ENCODE peak calls at places on chromosomes 12 and 14, in five cellular contexts. F is CD8-positive, alpha-beta T cell; H is body of pancreas; W is pancreas; J is astrocyte. P is an unnamed sample.

GRCh38 chr12:53500119-53500775 is 836 bp upstream of the TARBP2 start:
- DNase-seq in H (peak; percentile 74), J (peak; percentile 51), W (no peak), F (no peak), P (peak; percentile 62)

GRCh38 chr14:31945074-31945613 is 132.0 kb upstream of the ARHGAP5 start:
- DNase-seq in J (no peak), H (no peak), F (no peak), W (no peak), P (peak; percentile 70)

GRCh38 chr14:63897706-63898105 is 44.9 kb downstream of the SYNE2 start:
- DNase-seq in F (no peak), J (peak; percentile 87), H (no peak), W (no peak), P (no peak)

GRCh38 chr12:50620050-50620974 is 115.5 kb downstream of the DIP2B start:
- DNase-seq in J (peak; percentile 96), W (no peak), F (no peak), H (no peak), P (no peak)

GRCh38 chr14:63362305-63362914 is 43.7 kb upstream of the GPHB5 start:
- DNase-seq in W (no peak), F (no peak), J (no peak), H (no peak), P (peak; percentile 37)

GRCh38 chr12:115103884-115104883 is 420.2 kb upstream of the TBX3 start:
- DNase-seq in F (no peak), H (peak; percentile 25), J (peak; percentile 82), W (no peak), P (no peak)

GRCh38 chr14:68822132-68822651 is 29.3 kb upstream of the ZFP36L1 start:
- DNase-seq in H (no peak), J (no peak), W (no peak), F (no peak), P (no peak)

GRCh38 chr12:88544991-88545684 is 35.1 kb downstream of the KITLG start:
- DNase-seq in H (no peak), W (no peak), F (no peak), J (no peak), P (no peak)

GRCh38 chr14:94041551-94042346 is 15.6 kb downstream of the OTUB2 start:
- DNase-seq in J (peak; percentile 67), W (no peak), F (no peak), H (no peak), P (no peak)

GRCh38 chr12:125065021-125065752 is at the start of gene AACS:
- DNase-seq in W (peak; percentile 91), F (peak; percentile 74), H (peak; percentile 78), J (peak; percentile 52), P (peak; percentile 87)

GRCh38 chr14:99663716-99664635 is 19.0 kb downstream of the HHIPL1 start:
- DNase-seq in H (no peak), J (no peak), F (no peak), W (no peak), P (no peak)

GRCh38 chr14:102602421-102603292 is 10.2 kb downstream of the RCOR1 start:
- DNase-seq in W (no peak), H (no peak), J (no peak), F (no peak), P (no peak)

GRCh38 chr12:80033457-80033856 is 65.9 kb upstream of the OTOGL start:
- DNase-seq in H (no peak), J (peak; percentile 84), W (no peak), F (no peak), P (no peak)

GRCh38 chr14:74505831-74506230 is 12.3 kb downstream of the ISCA2 start:
- DNase-seq in W (no peak), H (no peak), F (no peak), J (no peak), P (no peak)

GRCh38 chr12:76024102-76024781 is 7.3 kb downstream of the PHLDA1 start:
- DNase-seq in J (no peak), W (no peak), H (no peak), F (no peak), P (no peak)

GRCh38 chr12:51729331-51729730 is 119.2 kb downstream of the FIGNL2 start:
- DNase-seq in F (no peak), W (no peak), H (no peak), J (no peak), P (no peak)

GRCh38 chr12:69822205-69822860 is 2.7 kb upstream of the MYRFL start:
- DNase-seq in F (no peak), J (no peak), H (no peak), W (no peak), P (no peak)

GRCh38 chr12:69821032-69821431 is 4.0 kb upstream of the MYRFL start:
- DNase-seq in F (no peak), H (no peak), W (no peak), J (no peak), P (no peak)

GRCh38 chr12:69824956-69825355 is at the start of gene MYRFL:
- DNase-seq in F (no peak), W (no peak), J (no peak), H (no peak), P (no peak)

GRCh38 chr12:69824028-69824427 is 999 bp upstream of the MYRFL start:
- DNase-seq in J (no peak), F (no peak), H (no peak), W (no peak), P (no peak)

DNA sequence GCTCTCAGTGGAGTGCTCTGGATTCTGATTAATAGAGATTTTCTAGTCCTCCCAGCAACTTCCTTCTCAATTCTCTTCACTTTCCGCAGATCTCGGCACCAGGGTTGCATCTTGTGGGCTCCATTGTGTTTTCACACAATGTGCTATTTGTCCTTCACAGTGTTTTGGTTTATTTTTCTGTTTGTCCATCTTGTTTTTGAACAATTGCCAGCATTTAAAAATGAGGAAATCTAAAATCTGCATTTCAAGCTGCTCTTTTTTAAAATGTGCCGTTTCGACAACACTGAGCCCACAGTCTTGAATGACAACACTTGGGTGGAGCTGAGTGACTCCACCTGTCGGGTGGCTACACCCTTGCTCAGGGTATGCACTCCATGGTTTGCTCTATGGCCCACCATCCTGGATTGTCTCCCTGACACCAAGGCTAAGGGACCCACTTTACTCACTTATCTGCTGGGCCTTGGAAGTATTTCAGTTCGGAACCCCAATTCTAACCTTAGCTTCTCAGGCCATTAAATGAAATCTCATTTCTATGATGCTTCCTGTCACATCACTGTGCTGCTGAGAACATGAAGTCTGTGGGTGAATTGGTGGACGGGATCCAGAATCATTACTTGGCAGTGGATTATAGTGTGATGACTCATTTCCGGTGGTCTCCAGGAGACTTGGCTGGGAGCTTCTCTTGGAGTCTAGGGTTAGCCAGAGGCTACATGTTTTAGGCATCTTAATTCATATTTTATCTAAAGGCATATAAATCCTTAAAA is 3.4 kb upstream of the MYRFL start:
- DNase-seq in H (peak; percentile 32), W (no peak), F (no peak), J (peak; percentile 87), P (no peak)
- H3K4me3 ChIP-seq in H (no peak overlapping the region), W (no peak overlapping the region), F (no peak overlapping the region), J (peak overlapping the region; percentile 38), P (no peak overlapping the region)

GRCh38 chr14:101460521-101460920 is 100.8 kb upstream of the DIO3 start:
- DNase-seq in W (no peak), F (no peak), H (no peak), J (no peak), P (no peak)

GRCh38 chr14:101458536-101459391 is 102.5 kb upstream of the DIO3 start:
- DNase-seq in J (no peak), F (no peak), H (no peak), W (peak; percentile 70), P (no peak)

GRCh38 chr14:101457936-101458535 is 103.3 kb upstream of the DIO3 start:
- DNase-seq in J (no peak), W (peak; percentile 66), H (no peak), F (no peak), P (no peak)

GRCh38 chr14:101460986-101461750 is 100.1 kb upstream of the DIO3 start:
- DNase-seq in W (peak; percentile 30), H (no peak), F (no peak), J (no peak), P (no peak)

GRCh38 chr14:101459392-101459900 is 101.8 kb upstream of the DIO3 start:
- DNase-seq in F (no peak), W (no peak), H (no peak), J (no peak), P (no peak)
- H3K4me3 ChIP-seq in F (no peak overlapping the region), W (no peak overlapping the region), H (no peak overlapping the region), J (no peak overlapping the region), P (peak overlapping the region; percentile 7)

GRCh38 chr14:91410781-91411536 is 6.7 kb downstream of the CCDC88C start:
- DNase-seq in W (no peak), J (no peak), F (no peak), H (no peak), P (no peak)
- H3K4me3 ChIP-seq in W (no peak overlapping the region), J (no peak overlapping the region), F (peak overlapping the region; percentile 34), H (no peak overlapping the region), P (no peak overlapping the region)

GRCh38 chr14:91249841-91250616 is 5.5 kb upstream of the GPR68 start:
- DNase-seq in H (no peak), J (peak; percentile 74), W (peak; percentile 17), F (peak; percentile 43), P (no peak)
- H3K4me3 ChIP-seq in H (no peak overlapping the region), J (no peak overlapping the region), W (no peak overlapping the region), F (no peak overlapping the region), P (no peak overlapping the region)

GRCh38 chr12:57864811-57865751 is 18.6 kb upstream of the CTDSP2 start:
- DNase-seq in F (peak; percentile 54), W (peak; percentile 82), J (peak; percentile 78), H (peak; percentile 75), P (peak; percentile 78)
- H3K4me3 ChIP-seq in F (peak overlapping the region; percentile 40), W (peak overlapping the region; percentile 35), J (peak overlapping the region; percentile 43), H (peak overlapping the region; percentile 26), P (peak overlapping the region; percentile 35)

DNA sequence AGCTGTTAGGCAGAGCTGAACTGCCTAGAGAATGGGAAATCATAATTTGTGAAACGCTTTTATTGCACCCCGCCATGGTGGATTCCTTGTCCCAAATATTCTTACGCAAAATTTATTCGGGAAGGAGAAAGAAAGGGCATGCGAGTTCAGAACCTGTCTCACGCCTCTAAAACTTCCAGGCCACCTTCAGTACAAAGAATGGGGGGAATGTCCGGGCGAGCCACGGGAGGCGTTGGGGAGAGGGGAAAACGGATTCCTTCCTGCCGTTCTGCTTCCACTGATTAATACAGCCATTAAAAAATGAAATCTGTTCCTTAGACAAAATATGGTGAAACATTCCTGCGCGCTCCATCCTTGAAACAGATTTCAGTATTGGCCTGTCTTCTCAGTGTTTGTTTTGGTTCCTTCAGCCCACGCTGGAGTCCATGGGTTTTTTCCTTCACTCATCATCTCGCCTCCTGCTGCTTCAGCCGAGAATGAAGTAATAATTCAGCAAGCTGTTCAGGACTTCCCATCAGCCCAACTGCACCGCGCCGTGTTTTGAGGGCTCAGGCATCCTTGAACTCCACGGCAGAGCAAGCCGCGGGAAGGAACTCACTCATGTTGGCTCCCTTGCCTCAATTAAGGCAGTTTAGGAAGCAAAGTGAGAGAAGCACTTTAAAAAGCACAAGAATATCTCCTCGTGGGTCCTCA is 47.7 kb upstream of the CDKN3 start:
- DNase-seq in J (peak; percentile 26), F (no peak), H (no peak), W (no peak), P (no peak)
- H3K4me3 ChIP-seq in J (no peak overlapping the region), F (no peak overlapping the region), H (no peak overlapping the region), W (no peak overlapping the region), P (no peak overlapping the region)

P was measured in colonic mucosa.